ENCODE peak calls at places on chromosomes 12 and 14, in six cellular contexts. One of them, this sample, is unnamed.

GRCh38 chr14:44170554-44170953 is 336.5 kb downstream of the FSCB start:
- DNase-seq in GM12878: no peak
- DNase-seq in SK-N-SH: no peak
- DNase-seq in HepG2: no peak
- DNase-seq in K562: no peak
- DNase-seq in H1: no peak
- DNase-seq in this sample: no peak

GRCh38 chr12:47744005-47744651 is 14.6 kb downstream of the RAPGEF3 start:
- DNase-seq in GM12878: no peak
- DNase-seq in SK-N-SH: peak
- DNase-seq in HepG2: peak
- DNase-seq in K562: peak
- DNase-seq in H1: peak
- DNase-seq in this sample: peak

GRCh38 chr12:28099862-28100261 is 90.4 kb upstream of the CCDC91 start:
- DNase-seq in GM12878: no peak
- DNase-seq in SK-N-SH: no peak
- DNase-seq in HepG2: no peak
- DNase-seq in K562: no peak
- DNase-seq in H1: no peak
- DNase-seq in this sample: no peak

GRCh38 chr12:53236443-53237111 is 4.6 kb upstream of the RARG start:
- DNase-seq in GM12878: no peak
- DNase-seq in SK-N-SH: no peak
- DNase-seq in HepG2: no peak
- DNase-seq in K562: no peak
- DNase-seq in H1: no peak
- DNase-seq in this sample: no peak

GRCh38 chr12:133181238-133181959 is at the start of gene ZNF268:
- DNase-seq in GM12878: peak
- DNase-seq in SK-N-SH: peak
- DNase-seq in HepG2: peak
- DNase-seq in K562: peak
- DNase-seq in H1: peak
- DNase-seq in this sample: peak

GRCh38 chr12:87467893-87468292 is 561.3 kb downstream of the C12orf50 start:
- DNase-seq in GM12878: no peak
- DNase-seq in SK-N-SH: no peak
- DNase-seq in HepG2: no peak
- DNase-seq in K562: no peak
- DNase-seq in H1: peak
- DNase-seq in this sample: no peak

GRCh38 chr12:2834581-2835491 is at the start of gene NRIP2:
- DNase-seq in GM12878: no peak
- DNase-seq in SK-N-SH: peak
- DNase-seq in HepG2: no peak
- DNase-seq in K562: no peak
- DNase-seq in H1: no peak
- DNase-seq in this sample: no peak

GRCh38 chr14:78709795-78710569 is 539.8 kb downstream of the NRXN3 start:
- DNase-seq in GM12878: no peak
- DNase-seq in SK-N-SH: peak
- DNase-seq in HepG2: no peak
- DNase-seq in K562: no peak
- DNase-seq in H1: no peak
- DNase-seq in this sample: no peak

GRCh38 chr12:42985506-42985905 is 396.0 kb upstream of the PRICKLE1 start:
- DNase-seq in GM12878: no peak
- DNase-seq in SK-N-SH: no peak
- DNase-seq in HepG2: no peak
- DNase-seq in K562: no peak
- DNase-seq in H1: peak
- DNase-seq in this sample: no peak

GRCh38 chr14:50055461-50056228 is 60.7 kb downstream of the VCPKMT start:
- DNase-seq in GM12878: no peak
- DNase-seq in SK-N-SH: no peak
- DNase-seq in HepG2: no peak
- DNase-seq in K562: no peak
- DNase-seq in H1: no peak
- DNase-seq in this sample: no peak

GRCh38 chr14:105367116-105368031 is 31.0 kb upstream of the TEX22 start:
- DNase-seq in GM12878: no peak
- DNase-seq in SK-N-SH: no peak
- DNase-seq in HepG2: no peak
- DNase-seq in K562: no peak
- DNase-seq in H1: no peak
- DNase-seq in this sample: no peak

GRCh38 chr14:90698379-90698869 is 117.8 kb downstream of the TTC7B start:
- DNase-seq in GM12878: no peak
- DNase-seq in SK-N-SH: peak
- DNase-seq in HepG2: no peak
- DNase-seq in K562: no peak
- DNase-seq in H1: no peak
- DNase-seq in this sample: no peak

GRCh38 chr12:12505544-12506501 is 56.8 kb downstream of the DUSP16 start:
- DNase-seq in GM12878: peak
- DNase-seq in SK-N-SH: peak
- DNase-seq in HepG2: peak
- DNase-seq in K562: peak
- DNase-seq in H1: no peak
- DNase-seq in this sample: no peak

GRCh38 chr14:105091335-105092123 is 26.3 kb upstream of the GPR132 start:
- DNase-seq in GM12878: no peak
- DNase-seq in SK-N-SH: no peak
- DNase-seq in HepG2: peak
- DNase-seq in K562: no peak
- DNase-seq in H1: no peak
- DNase-seq in this sample: peak

GRCh38 chr12:62731378-62731710 is 203.6 kb downstream of the PPM1H start:
- DNase-seq in GM12878: no peak
- DNase-seq in SK-N-SH: no peak
- DNase-seq in HepG2: no peak
- DNase-seq in K562: no peak
- DNase-seq in H1: no peak
- DNase-seq in this sample: no peak

GRCh38 chr12:56241424-56242205 is 11.8 kb downstream of the SLC39A5 start:
- DNase-seq in GM12878: no peak
- DNase-seq in SK-N-SH: no peak
- DNase-seq in HepG2: no peak
- DNase-seq in K562: no peak
- DNase-seq in H1: no peak
- DNase-seq in this sample: no peak

GRCh38 chr12:91144053-91144452 is 32.8 kb upstream of the LUM start:
- DNase-seq in GM12878: no peak
- DNase-seq in SK-N-SH: no peak
- DNase-seq in HepG2: no peak
- DNase-seq in K562: no peak
- DNase-seq in H1: no peak
- DNase-seq in this sample: no peak

GRCh38 chr14:77989441-77989891 is 180.7 kb upstream of the NRXN3 start:
- DNase-seq in GM12878: no peak
- DNase-seq in SK-N-SH: no peak
- DNase-seq in HepG2: no peak
- DNase-seq in K562: no peak
- DNase-seq in H1: no peak
- DNase-seq in this sample: no peak

GRCh38 chr14:55270832-55271571 is at the start of gene FBXO34:
- DNase-seq in GM12878: peak
- DNase-seq in SK-N-SH: peak
- DNase-seq in HepG2: peak
- DNase-seq in K562: peak
- DNase-seq in H1: peak
- DNase-seq in this sample: peak

DNA sequence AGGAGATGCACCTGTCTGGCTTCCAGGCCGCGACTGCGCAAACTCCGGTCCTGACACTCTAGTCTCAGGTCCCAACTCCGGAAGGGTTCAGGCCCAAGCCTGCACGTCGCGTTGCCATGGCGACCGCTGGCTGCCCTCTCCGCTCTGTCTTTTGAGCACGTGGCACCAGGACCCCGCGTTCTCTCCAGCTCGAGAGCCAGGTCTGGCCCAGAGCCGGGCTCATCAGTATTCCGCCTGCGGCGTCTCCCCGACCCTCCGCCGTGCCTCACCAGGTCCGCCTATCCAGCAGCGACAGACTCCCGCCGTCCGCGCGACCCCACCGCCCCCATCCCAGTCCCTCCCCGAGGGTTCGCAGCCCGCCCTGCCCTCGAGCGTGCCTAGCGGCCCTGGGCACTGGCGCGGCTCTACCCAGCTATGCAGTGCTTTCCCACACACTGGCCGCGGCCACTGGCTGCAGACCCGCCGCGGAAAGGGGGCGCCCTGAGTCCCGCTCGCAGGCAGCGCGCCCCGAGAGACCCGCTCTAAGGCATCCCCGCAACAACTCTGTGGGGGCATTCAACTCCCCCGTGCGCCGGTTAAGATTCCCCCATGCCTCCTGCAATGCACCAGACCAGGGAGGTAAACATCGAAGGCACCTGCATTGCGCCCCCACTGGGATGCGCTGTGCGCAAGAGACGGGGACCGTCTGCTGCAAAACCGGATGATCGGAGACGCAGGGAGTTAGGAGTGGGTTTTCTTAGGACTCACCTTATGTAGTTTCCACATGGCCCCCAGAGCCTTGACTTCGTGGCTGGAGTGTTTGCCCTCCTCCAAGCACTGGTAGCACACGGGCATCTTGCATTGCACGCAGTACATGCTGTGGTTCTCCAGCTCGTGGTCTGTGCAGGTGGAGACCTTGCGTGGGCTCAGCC is 1.3 kb downstream of the TRIM9 start:
- DNase-seq in GM12878: no peak
- DNase-seq in SK-N-SH: peak
- DNase-seq in HepG2: no peak
- DNase-seq in K562: no peak
- DNase-seq in H1: no peak
- DNase-seq in this sample: no peak
- TF ChIP-seq CTCF in GM12878: peak
- TF ChIP-seq CTCF in SK-N-SH: peak
- TF ChIP-seq CTCF in HepG2: no peak
- TF ChIP-seq CTCF in K562: no peak
- TF ChIP-seq CTCF in H1: peak
- TF ChIP-seq CTCF in this sample: no peak

GRCh38 chr14:82626156-82627055 is 1092.8 kb upstream of the SEL1L start:
- DNase-seq in GM12878: no peak
- DNase-seq in SK-N-SH: no peak
- DNase-seq in HepG2: no peak
- DNase-seq in K562: no peak
- DNase-seq in H1: no peak
- DNase-seq in this sample: no peak

GRCh38 chr14:82621881-82622450 is 1088.3 kb upstream of the SEL1L start:
- DNase-seq in GM12878: no peak
- DNase-seq in SK-N-SH: peak
- DNase-seq in HepG2: no peak
- DNase-seq in K562: no peak
- DNase-seq in H1: peak
- DNase-seq in this sample: no peak
- TF ChIP-seq JUND in GM12878: no peak
- TF ChIP-seq JUND in SK-N-SH: no peak
- TF ChIP-seq JUND in HepG2: no peak
- TF ChIP-seq JUND in K562: no peak
- TF ChIP-seq JUND in H1: no peak
- TF ChIP-seq JUND in this sample: no peak

DNA sequence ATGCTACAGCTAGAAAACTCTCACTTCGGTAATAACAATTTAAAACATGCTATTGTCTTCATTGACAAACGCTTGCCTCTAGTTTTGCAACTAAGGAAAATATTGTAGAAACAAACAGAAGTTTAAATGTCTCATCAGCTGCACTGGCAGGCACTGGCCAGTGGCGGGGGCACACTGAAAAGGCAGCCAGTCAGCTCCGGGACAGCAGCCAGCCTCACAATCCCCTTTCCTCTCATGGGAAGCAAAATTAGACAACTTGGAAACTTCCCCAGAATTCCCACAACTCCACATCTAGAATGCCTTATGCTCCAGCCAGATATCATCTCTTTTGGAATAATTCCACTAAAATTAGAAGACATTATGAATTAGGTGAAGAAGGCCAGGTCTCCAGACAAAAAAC is 72.0 kb downstream of the CLIP1 start:
- DNase-seq in GM12878: no peak
- DNase-seq in SK-N-SH: peak
- DNase-seq in HepG2: no peak
- DNase-seq in K562: peak
- DNase-seq in H1: no peak
- DNase-seq in this sample: no peak
- TF ChIP-seq CTCF in GM12878: no peak
- TF ChIP-seq CTCF in SK-N-SH: peak
- TF ChIP-seq CTCF in HepG2: no peak
- TF ChIP-seq CTCF in K562: no peak
- TF ChIP-seq CTCF in H1: peak
- TF ChIP-seq CTCF in this sample: no peak

DNA sequence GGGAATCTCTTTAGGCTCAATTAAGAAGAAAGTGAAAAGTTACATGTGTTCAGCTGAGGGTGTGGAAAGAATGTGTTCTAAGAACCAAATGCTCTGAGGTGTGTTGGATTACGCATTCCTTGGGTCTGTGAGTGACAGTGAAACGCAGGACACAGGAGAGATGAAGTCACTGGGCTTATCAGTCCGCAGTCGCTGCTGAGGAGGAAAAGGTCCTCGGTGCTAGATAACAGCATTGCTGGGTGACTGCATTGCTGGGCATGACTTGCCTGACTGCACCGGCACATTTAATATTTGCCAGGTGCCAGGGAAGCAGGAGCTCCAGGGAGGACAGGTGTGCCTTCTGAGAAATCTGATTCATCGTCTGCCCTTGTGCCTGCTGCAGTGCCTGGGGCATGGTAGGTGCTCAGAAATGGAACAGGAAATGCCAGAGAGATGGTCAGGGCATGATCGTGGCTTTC is 64.4 kb upstream of the FZD10 start:
- DNase-seq in GM12878: no peak
- DNase-seq in SK-N-SH: no peak
- DNase-seq in HepG2: no peak
- DNase-seq in K562: no peak
- DNase-seq in H1: no peak
- DNase-seq in this sample: no peak
- TF ChIP-seq JUND in GM12878: no peak
- TF ChIP-seq JUND in SK-N-SH: no peak
- TF ChIP-seq JUND in HepG2: no peak
- TF ChIP-seq JUND in K562: no peak
- TF ChIP-seq JUND in H1: no peak
- TF ChIP-seq JUND in this sample: no peak